ENCODE peak calls at places on chromosomes 11 and 22, in four cellular contexts. One of them, this sample, is unnamed.

GRCh38 chr22:18024956-18025720 is 777 bp upstream of the MICAL3 start:
- DNase-seq in GM23338: no peak
- DNase-seq in kidney epithelial cell: no peak
- DNase-seq in HCT116: no peak
- DNase-seq in this sample: no peak

GRCh38 chr11:119460582-119460981 is 37.6 kb upstream of the THY1 start:
- DNase-seq in HCT116: no peak
- DNase-seq in kidney epithelial cell: no peak
- DNase-seq in GM23338: no peak
- DNase-seq in this sample: no peak

GRCh38 chr22:50532353-50532700 is 2.5 kb upstream of the TYMP start:
- DNase-seq in kidney epithelial cell: no peak
- DNase-seq in GM23338: no peak
- DNase-seq in HCT116: no peak
- DNase-seq in this sample: no peak

GRCh38 chr11:11588890-11589289 is 32.9 kb downstream of the GALNT18 start:
- DNase-seq in kidney epithelial cell: no peak
- DNase-seq in GM23338: no peak
- DNase-seq in HCT116: no peak
- DNase-seq in this sample: no peak

GRCh38 chr11:2527621-2528291 is 82.9 kb downstream of the KCNQ1 start:
- DNase-seq in kidney epithelial cell: no peak
- DNase-seq in GM23338: no peak
- DNase-seq in HCT116: no peak
- DNase-seq in this sample: peak; percentile 14

GRCh38 chr11:95373241-95373640 is 142.2 kb upstream of the SESN3 start:
- DNase-seq in kidney epithelial cell: no peak
- DNase-seq in GM23338: no peak
- DNase-seq in HCT116: no peak
- DNase-seq in this sample: no peak

GRCh38 chr11:20913113-20913512 is 243.7 kb downstream of the NELL1 start:
- DNase-seq in GM23338: peak; percentile 17
- DNase-seq in kidney epithelial cell: no peak
- DNase-seq in HCT116: no peak
- DNase-seq in this sample: no peak

GRCh38 chr11:104541706-104542105 is 356.6 kb downstream of the CASP12 start:
- DNase-seq in HCT116: no peak
- DNase-seq in GM23338: no peak
- DNase-seq in kidney epithelial cell: no peak
- DNase-seq in this sample: no peak

GRCh38 chr11:84430661-84431060 is 1144.5 kb upstream of the CCDC90B start:
- DNase-seq in GM23338: peak; percentile 33
- DNase-seq in kidney epithelial cell: no peak
- DNase-seq in HCT116: no peak
- DNase-seq in this sample: no peak

GRCh38 chr11:83827940-83828554 is 541.9 kb upstream of the CCDC90B start:
- DNase-seq in GM23338: peak; percentile 73
- DNase-seq in HCT116: peak; percentile 18
- DNase-seq in kidney epithelial cell: no peak
- DNase-seq in this sample: no peak

GRCh38 chr11:113974741-113975470 is at the start of gene HTR3A:
- DNase-seq in GM23338: peak; percentile 80
- DNase-seq in HCT116: peak; percentile 69
- DNase-seq in kidney epithelial cell: no peak
- DNase-seq in this sample: no peak

GRCh38 chr11:1153951-1154487 is 3.7 kb upstream of the MUC5AC start:
- DNase-seq in GM23338: no peak
- DNase-seq in kidney epithelial cell: peak; percentile 86
- DNase-seq in HCT116: peak; percentile 63
- DNase-seq in this sample: peak; percentile 11

GRCh38 chr11:44189986-44190882 is 94.8 kb downstream of the EXT2 start:
- DNase-seq in GM23338: no peak
- DNase-seq in kidney epithelial cell: no peak
- DNase-seq in HCT116: no peak
- DNase-seq in this sample: no peak

GRCh38 chr11:70075836-70076235 is 2.3 kb upstream of the ANO1 start:
- DNase-seq in HCT116: no peak
- DNase-seq in GM23338: no peak
- DNase-seq in kidney epithelial cell: no peak
- DNase-seq in this sample: no peak

GRCh38 chr11:55707029-55707428 is 45.0 kb downstream of the OR4C6 start:
- DNase-seq in kidney epithelial cell: no peak
- DNase-seq in HCT116: no peak
- DNase-seq in GM23338: peak; percentile 55
- DNase-seq in this sample: no peak

GRCh38 chr11:125091247-125091876 is 20.1 kb downstream of the TMEM218 start:
- DNase-seq in HCT116: no peak
- DNase-seq in GM23338: peak; percentile 87
- DNase-seq in kidney epithelial cell: peak; percentile 42
- DNase-seq in this sample: no peak

GRCh38 chr11:1036303-1036923 is at the start of gene MUC6:
- DNase-seq in kidney epithelial cell: no peak
- DNase-seq in HCT116: no peak
- DNase-seq in GM23338: peak; percentile 49
- DNase-seq in this sample: no peak

GRCh38 chr11:34564807-34565241 is 51.2 kb upstream of the ELF5 start:
- DNase-seq in HCT116: no peak
- DNase-seq in kidney epithelial cell: no peak
- DNase-seq in GM23338: peak; percentile 24
- DNase-seq in this sample: no peak

GRCh38 chr11:81000334-81001100 is 1559.7 kb upstream of the TENM4 start:
- DNase-seq in GM23338: no peak
- DNase-seq in kidney epithelial cell: no peak
- DNase-seq in HCT116: no peak
- DNase-seq in this sample: no peak

GRCh38 chr11:85590848-85591483 is 36.2 kb downstream of the DLG2 start:
- DNase-seq in kidney epithelial cell: peak; percentile 4
- DNase-seq in GM23338: peak; percentile 72
- DNase-seq in HCT116: peak; percentile 35
- DNase-seq in this sample: no peak

GRCh38 chr22:47275479-47276218 is 513.2 kb downstream of the TBC1D22A start:
- DNase-seq in HCT116: no peak
- DNase-seq in kidney epithelial cell: no peak
- DNase-seq in GM23338: no peak
- DNase-seq in this sample: no peak

GRCh38 chr22:38724926-38725571 is 19.3 kb downstream of the GTPBP1 start:
- DNase-seq in kidney epithelial cell: no peak
- DNase-seq in HCT116: no peak
- DNase-seq in GM23338: peak; percentile 71
- DNase-seq in this sample: no peak

GRCh38 chr11:134270250-134270714 is 5.9 kb upstream of the GLB1L3 start:
- DNase-seq in kidney epithelial cell: no peak
- DNase-seq in HCT116: peak; percentile 22
- DNase-seq in GM23338: peak; percentile 83
- DNase-seq in this sample: no peak

DNA sequence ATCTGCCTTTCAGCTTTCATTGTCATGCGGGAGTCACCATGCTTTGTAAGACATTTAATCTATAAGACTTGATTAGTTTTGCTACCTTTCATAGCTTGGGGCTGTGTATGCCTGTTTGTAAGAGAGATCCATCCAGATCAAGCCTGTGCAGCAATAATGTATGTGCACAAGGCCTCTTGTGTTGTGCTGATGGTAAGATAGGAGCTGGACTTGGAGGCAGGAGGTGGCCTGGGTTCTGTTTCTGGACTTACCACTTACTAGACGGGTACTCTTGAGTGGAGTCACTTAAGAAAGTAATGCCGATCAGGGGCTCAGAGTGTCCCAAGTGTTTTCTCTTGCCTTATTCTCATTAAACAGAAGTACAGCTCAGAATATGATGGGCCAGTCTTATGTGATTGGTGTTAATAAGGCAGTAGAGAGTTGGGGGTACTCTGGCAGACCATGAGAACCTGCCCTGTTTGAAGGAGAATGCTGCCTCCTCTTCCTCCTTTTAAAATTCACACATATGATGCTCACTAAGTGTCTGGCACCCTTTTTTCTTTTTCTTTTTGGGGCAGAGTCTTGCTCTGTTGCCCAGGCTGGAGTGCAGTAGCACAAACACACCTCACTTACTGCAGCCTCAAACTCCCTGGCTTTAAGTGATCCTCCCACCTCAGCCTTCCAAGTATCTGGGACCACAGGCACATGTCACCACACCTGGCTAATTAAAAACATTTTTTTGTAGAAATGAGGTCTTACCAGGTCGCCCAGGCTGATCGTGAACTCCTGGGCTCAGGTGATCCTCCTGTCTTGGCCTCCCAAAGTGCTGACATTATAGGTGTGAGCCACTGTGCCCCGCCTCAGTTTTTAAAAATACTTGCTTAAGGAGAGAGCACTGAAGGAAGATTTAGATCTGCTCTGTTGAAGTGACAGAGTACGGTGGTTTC is 31.0 kb downstream of the PTPRJ start:
- DNase-seq in GM23338: no peak
- DNase-seq in HCT116: no peak
- DNase-seq in kidney epithelial cell: no peak
- DNase-seq in this sample: no peak
- TF ChIP-seq CTCF in GM23338: no peak
- TF ChIP-seq CTCF in HCT116: no peak
- TF ChIP-seq CTCF in kidney epithelial cell: no peak
- TF ChIP-seq CTCF in this sample: no peak

GRCh38 chr11:18012314-18012905 is 437 bp downstream of the SERGEF start:
- DNase-seq in kidney epithelial cell: no peak
- DNase-seq in GM23338: peak; percentile 62
- DNase-seq in HCT116: no peak
- DNase-seq in this sample: peak; percentile 19

GRCh38 chr11:18014876-18015275 is 2.0 kb upstream of the SERGEF start:
- DNase-seq in HCT116: no peak
- DNase-seq in kidney epithelial cell: no peak
- DNase-seq in GM23338: no peak
- DNase-seq in this sample: no peak

GRCh38 chr11:18011633-18012313 is 1.1 kb downstream of the SERGEF start:
- DNase-seq in HCT116: no peak
- DNase-seq in GM23338: no peak
- DNase-seq in kidney epithelial cell: no peak
- DNase-seq in this sample: no peak

GRCh38 chr11:18013790-18014507 is 1.1 kb upstream of the SERGEF start:
- DNase-seq in HCT116: no peak
- DNase-seq in GM23338: peak; percentile 60
- DNase-seq in kidney epithelial cell: no peak
- DNase-seq in this sample: no peak

DNA sequence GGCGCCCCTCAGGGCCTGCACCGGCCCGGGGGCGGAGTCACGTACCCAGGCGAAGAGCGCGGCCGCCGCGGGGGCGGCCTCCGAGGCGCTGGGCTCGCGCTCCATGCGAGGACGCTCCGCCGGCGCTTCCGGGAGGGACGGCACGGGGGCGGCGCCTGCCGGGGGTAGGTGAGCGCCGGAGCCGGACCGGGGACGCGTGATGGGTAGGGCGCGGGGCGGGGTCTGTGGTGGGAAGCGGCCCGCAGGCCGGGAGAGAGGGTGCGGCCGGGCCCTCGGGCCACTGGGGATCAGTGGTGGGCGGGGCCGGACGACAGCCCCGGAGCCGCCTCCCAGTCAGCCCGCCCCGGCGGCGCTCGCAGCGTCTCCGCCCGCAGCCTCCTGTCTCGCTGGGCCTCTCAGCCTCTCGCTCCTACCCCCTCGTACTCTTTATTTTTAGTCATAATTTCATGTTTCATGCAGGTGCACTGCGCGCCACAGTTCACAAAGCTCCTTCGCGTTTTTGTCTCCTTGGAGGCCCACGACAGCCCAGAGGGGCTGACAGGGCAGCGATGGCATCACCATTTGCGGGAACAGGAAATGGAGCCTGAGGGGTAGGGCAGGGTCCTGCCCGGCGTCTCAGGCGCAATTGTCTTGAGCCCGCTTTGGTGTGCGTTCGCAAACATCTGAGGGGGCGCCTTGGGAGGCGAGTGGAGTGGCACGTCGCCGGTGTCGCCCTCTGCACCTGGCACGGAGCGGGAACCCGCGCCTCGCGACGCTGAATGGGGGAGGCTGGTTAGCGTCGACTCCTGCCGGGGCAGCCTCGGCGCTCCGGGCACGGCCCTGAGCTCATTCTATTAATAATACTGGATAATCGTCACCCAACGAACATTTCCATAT is at the start of gene SERGEF:
- DNase-seq in GM23338: peak; percentile 95
- DNase-seq in HCT116: peak; percentile 71
- DNase-seq in kidney epithelial cell: peak; percentile 60
- DNase-seq in this sample: peak; percentile 82
- TF ChIP-seq CTCF in GM23338: no peak
- TF ChIP-seq CTCF in HCT116: no peak
- TF ChIP-seq CTCF in kidney epithelial cell: no peak
- TF ChIP-seq CTCF in this sample: no peak

GRCh38 chr22:29689872-29690213 is 30.0 kb upstream of the CABP7 start:
- DNase-seq in HCT116: no peak
- DNase-seq in GM23338: peak; percentile 90
- DNase-seq in kidney epithelial cell: no peak
- DNase-seq in this sample: no peak
- TF ChIP-seq CTCF in HCT116: peak; percentile 56
- TF ChIP-seq CTCF in GM23338: peak; percentile 86
- TF ChIP-seq CTCF in kidney epithelial cell: peak; percentile 87
- TF ChIP-seq CTCF in this sample: peak; percentile 11

GRCh38 chr11:111978028-111978771 is 41.1 kb downstream of the DIXDC1 start:
- DNase-seq in HCT116: no peak
- DNase-seq in GM23338: peak; percentile 92
- DNase-seq in kidney epithelial cell: no peak
- DNase-seq in this sample: no peak
- TF ChIP-seq CTCF in HCT116: no peak
- TF ChIP-seq CTCF in GM23338: no peak
- TF ChIP-seq CTCF in kidney epithelial cell: no peak
- TF ChIP-seq CTCF in this sample: no peak

GRCh38 chr11:40132881-40133280 is 1326.6 kb downstream of the LRRC4C start:
- DNase-seq in GM23338: no peak
- DNase-seq in HCT116: no peak
- DNase-seq in kidney epithelial cell: no peak
- DNase-seq in this sample: no peak

GRCh38 chr11:40133526-40133925 is 1325.9 kb downstream of the LRRC4C start:
- DNase-seq in GM23338: no peak
- DNase-seq in HCT116: no peak
- DNase-seq in kidney epithelial cell: no peak
- DNase-seq in this sample: no peak

GRCh38 chr11:40129276-40129675 is 1330.2 kb downstream of the LRRC4C start:
- DNase-seq in kidney epithelial cell: no peak
- DNase-seq in HCT116: no peak
- DNase-seq in GM23338: peak; percentile 58
- DNase-seq in this sample: no peak

GRCh38 chr11:40134820-40135219 is 1324.6 kb downstream of the LRRC4C start:
- DNase-seq in kidney epithelial cell: no peak
- DNase-seq in HCT116: no peak
- DNase-seq in GM23338: no peak
- DNase-seq in this sample: no peak

DNA sequence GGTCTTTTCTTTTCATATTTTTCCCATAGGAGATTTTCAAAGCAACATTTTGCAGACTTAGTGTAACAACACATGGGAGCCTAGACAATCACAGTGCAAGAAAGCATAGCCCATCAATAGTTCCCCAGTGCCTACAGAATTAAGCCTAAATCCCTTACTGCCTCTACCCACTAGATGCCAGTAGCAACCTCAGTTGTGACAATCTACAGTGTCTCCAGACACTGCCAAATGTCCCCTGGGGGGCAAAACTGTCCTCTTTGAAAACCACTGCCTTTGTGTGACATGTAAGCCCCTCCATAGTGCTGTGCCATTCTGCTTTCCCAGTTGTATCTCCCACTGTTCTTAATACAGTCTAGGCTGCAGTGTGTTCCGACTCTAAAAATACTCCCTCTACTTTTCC is 1329.0 kb downstream of the LRRC4C start:
- DNase-seq in kidney epithelial cell: no peak
- DNase-seq in HCT116: no peak
- DNase-seq in GM23338: peak; percentile 42
- DNase-seq in this sample: no peak
- TF ChIP-seq CTCF in kidney epithelial cell: peak; percentile 58
- TF ChIP-seq CTCF in HCT116: no peak
- TF ChIP-seq CTCF in GM23338: peak; percentile 79
- TF ChIP-seq CTCF in this sample: no peak

GRCh38 chr11:73759520-73760065 is 1.3 kb downstream of the RAB6A start:
- DNase-seq in GM23338: peak; percentile 14
- DNase-seq in kidney epithelial cell: no peak
- DNase-seq in HCT116: no peak
- DNase-seq in this sample: no peak
- TF ChIP-seq CTCF in GM23338: no peak
- TF ChIP-seq CTCF in kidney epithelial cell: peak; percentile 17
- TF ChIP-seq CTCF in HCT116: no peak
- TF ChIP-seq CTCF in this sample: no peak